ENCODE peak calls at places on chromosomes 4 and X, in seven cellular contexts. W, F, X, E, S, D and B are unnamed samples.

GRCh38 chrX:13990126-13990525 is 39.6 kb downstream of the GEMIN8 start:
- DNase-seq in W (no peak), F (no peak), X (no peak), E (no peak), S (no peak), D (no peak), B (no peak)

GRCh38 chr4:15682790-15683495 is 1.3 kb downstream of the FAM200B start:
- DNase-seq in W (no peak), F (no peak), X (no peak), E (no peak), S (peak; percentile 17), D (no peak), B (no peak)

GRCh38 chr4:10346023-10346422 is 111.2 kb downstream of the ZNF518B start:
- DNase-seq in W (no peak), F (no peak), X (no peak), E (no peak), S (peak; percentile 1), D (no peak), B (no peak)

GRCh38 chr4:179867300-179867878 is 2375.8 kb upstream of the TENM3 start:
- DNase-seq in W (peak; percentile 84), F (peak; percentile 70), X (peak; percentile 55), E (no peak), S (peak; percentile 57), D (no peak), B (no peak)

GRCh38 chr4:102780476-102781144 is 19.8 kb upstream of the MANBA start:
- DNase-seq in W (no peak), F (peak; percentile 29), X (no peak), E (no peak), S (peak; percentile 62), D (no peak), B (no peak)

GRCh38 chr4:108141213-108142045 is 27.3 kb downstream of the LEF1 start:
- DNase-seq in W (no peak), F (no peak), X (no peak), E (no peak), S (no peak), D (no peak), B (no peak)

GRCh38 chr4:155376387-155377268 is at the start of gene MAP9:
- DNase-seq in W (peak; percentile 99), F (peak; percentile 95), X (peak; percentile 81), E (peak; percentile 94), S (peak; percentile 93), D (peak; percentile 83), B (peak; percentile 96)

GRCh38 chrX:54182864-54183613 is at the start of gene FAM120C:
- DNase-seq in W (peak; percentile 80), F (peak; percentile 75), X (peak; percentile 69), E (peak; percentile 78), S (peak; percentile 64), D (peak; percentile 56), B (peak; percentile 58)

GRCh38 chr4:8324640-8325239 is 55.2 kb downstream of the HTRA3 start:
- DNase-seq in W (no peak), F (no peak), X (no peak), E (no peak), S (peak; percentile 25), D (no peak), B (no peak)

GRCh38 chrX:56800801-56801200 is 71.8 kb downstream of the NBDY start:
- DNase-seq in W (no peak), F (no peak), X (no peak), E (no peak), S (no peak), D (peak; percentile 63), B (peak; percentile 31)

GRCh38 chr4:128386761-128387599 is 99.4 kb upstream of the PGRMC2 start:
- DNase-seq in W (no peak), F (peak; percentile 99), X (peak; percentile 67), E (peak; percentile 93), S (peak; percentile 97), D (no peak), B (no peak)

GRCh38 chr4:152499322-152499721 is 36.6 kb downstream of the FBXW7 start:
- DNase-seq in W (no peak), F (no peak), X (no peak), E (no peak), S (no peak), D (no peak), B (no peak)

GRCh38 chr4:33421887-33422286 is 2701.7 kb downstream of the PCDH7 start:
- DNase-seq in W (no peak), F (no peak), X (no peak), E (no peak), S (no peak), D (no peak), B (no peak)

GRCh38 chr4:173782660-173783059 is 252.6 kb upstream of the HAND2 start:
- DNase-seq in W (no peak), F (no peak), X (no peak), E (no peak), S (no peak), D (no peak), B (no peak)

GRCh38 chr4:173504181-173504503 is 25.9 kb downstream of the HAND2 start:
- DNase-seq in W (no peak), F (no peak), X (no peak), E (peak; percentile 65), S (no peak), D (no peak), B (no peak)

GRCh38 chr4:6727081-6727942 is 11.3 kb downstream of the BLOC1S4 start:
- DNase-seq in W (peak; percentile 86), F (no peak), X (no peak), E (no peak), S (no peak), D (no peak), B (no peak)
- H3K4me3 ChIP-seq in W (peak overlapping the region; percentile 21), F (no peak overlapping the region), X (no peak overlapping the region), E (peak overlapping the region; percentile 12), S (no peak overlapping the region), D (no peak overlapping the region), B (no peak overlapping the region)

DNA sequence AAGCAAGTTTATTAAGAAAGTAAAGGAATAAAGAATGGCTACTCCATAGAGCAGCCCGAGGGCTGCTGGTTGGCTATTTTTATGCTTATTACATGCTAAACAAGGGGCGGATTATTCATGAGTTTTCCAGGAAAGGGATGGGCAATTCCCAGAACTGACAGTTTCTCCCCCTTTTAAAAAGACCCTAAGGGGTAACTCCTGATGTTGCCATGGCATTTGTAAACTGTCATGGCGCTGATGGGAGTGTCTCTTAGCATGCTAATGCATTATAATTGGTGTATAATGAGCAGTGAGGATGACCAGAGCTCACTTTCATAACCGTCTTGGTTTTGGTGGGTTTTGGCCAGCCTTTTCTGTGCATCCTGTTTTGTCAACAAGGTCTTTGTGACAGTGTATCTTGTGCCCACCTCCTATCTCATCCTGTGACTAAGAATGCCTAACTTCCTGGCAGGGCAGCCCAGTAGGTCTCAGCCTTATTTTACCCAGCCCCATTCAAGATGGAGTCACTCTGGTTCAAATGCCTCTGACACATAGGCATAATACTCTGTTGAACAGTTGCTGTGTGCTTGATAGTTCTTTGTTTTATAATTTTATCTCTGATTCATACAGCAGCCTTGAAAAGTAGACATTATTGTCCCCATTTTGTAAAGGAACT is 25.8 kb downstream of the GAB1 start:
- DNase-seq in W (no peak), F (no peak), X (no peak), E (no peak), S (no peak), D (no peak), B (no peak)
- H3K4me1 ChIP-seq in W (no peaks in the 10 kb centered on the region), F (peaks cover 13% of the 10 kb centered on the region), X (peaks cover 7% of the 10 kb centered on the region), E (peaks cover 71% of the 10 kb centered on the region), S (peaks cover 9% of the 10 kb centered on the region), D (peaks cover 9% of the 10 kb centered on the region), B (no peaks in the 10 kb centered on the region)

GRCh38 chr4:104420766-104421165 is 73.9 kb downstream of the CXXC4 start:
- DNase-seq in W (peak; percentile 67), F (peak; percentile 24), X (no peak), E (no peak), S (no peak), D (no peak), B (no peak)

GRCh38 chr4:104421576-104421975 is 73.1 kb downstream of the CXXC4 start:
- DNase-seq in W (no peak), F (no peak), X (no peak), E (no peak), S (no peak), D (no peak), B (no peak)

GRCh38 chr4:104424368-104424921 is 70.2 kb downstream of the CXXC4 start:
- DNase-seq in W (peak; percentile 16), F (peak; percentile 6), X (no peak), E (no peak), S (no peak), D (no peak), B (no peak)

GRCh38 chr4:104425948-104426347 is 68.7 kb downstream of the CXXC4 start:
- DNase-seq in W (peak; percentile 13), F (no peak), X (no peak), E (no peak), S (no peak), D (no peak), B (no peak)

DNA sequence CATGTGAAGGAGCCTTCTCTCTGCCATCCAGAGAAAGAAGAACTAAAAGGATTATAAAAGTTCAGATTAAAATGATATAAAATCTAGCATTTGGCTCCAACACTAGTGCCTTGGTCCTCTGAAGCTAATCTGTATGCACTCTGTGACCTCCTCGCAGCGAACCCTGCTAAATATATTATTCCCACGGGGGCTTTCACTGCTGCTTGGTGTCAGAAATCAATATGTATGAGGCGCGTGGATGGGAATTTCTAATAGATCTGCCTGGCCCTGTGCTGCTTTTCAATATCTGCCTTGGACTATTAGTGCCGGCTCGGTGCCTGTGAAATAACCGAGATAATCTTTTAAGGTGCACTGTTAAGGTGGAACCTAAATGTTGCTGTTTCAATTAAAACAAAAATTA is 69.7 kb downstream of the CXXC4 start:
- DNase-seq in W (no peak), F (no peak), X (no peak), E (no peak), S (no peak), D (no peak), B (no peak)
- H3K4me3 ChIP-seq in W (peak overlapping the region; percentile 29), F (no peak overlapping the region), X (peak overlapping the region; percentile 42), E (peak overlapping the region; percentile 49), S (no peak overlapping the region), D (no peak overlapping the region), B (no peak overlapping the region)

GRCh38 chr4:184401397-184402171 is 72.8 kb downstream of the IRF2 start:
- DNase-seq in W (peak; percentile 85), F (no peak), X (no peak), E (no peak), S (no peak), D (no peak), B (no peak)

GRCh38 chr4:184402239-184402638 is 72.1 kb downstream of the IRF2 start:
- DNase-seq in W (peak; percentile 46), F (no peak), X (no peak), E (no peak), S (no peak), D (no peak), B (no peak)

GRCh38 chr4:184404047-184404446 is 70.3 kb downstream of the IRF2 start:
- DNase-seq in W (no peak), F (no peak), X (no peak), E (no peak), S (no peak), D (no peak), B (no peak)

GRCh38 chr4:184402740-184403383 is 71.5 kb downstream of the IRF2 start:
- DNase-seq in W (no peak), F (no peak), X (no peak), E (no peak), S (no peak), D (no peak), B (no peak)

DNA sequence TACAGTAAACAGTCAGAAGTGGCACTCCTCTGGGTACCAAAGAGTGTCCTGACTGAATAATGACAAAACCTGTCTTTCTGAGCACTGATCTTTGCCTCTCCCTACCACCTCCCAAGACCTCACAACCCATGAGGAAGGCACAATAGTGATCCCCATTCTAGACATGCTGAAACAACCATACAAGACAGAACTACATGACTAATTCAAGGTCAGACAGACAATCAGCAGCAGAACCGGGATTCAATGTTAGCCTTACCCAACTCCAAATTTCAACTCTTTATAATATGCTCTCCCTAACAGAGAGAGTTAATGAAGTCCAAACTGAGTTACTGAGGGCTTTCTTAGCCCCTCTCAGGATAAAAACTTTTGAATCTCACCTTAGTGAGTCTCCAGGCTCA is 71.0 kb downstream of the IRF2 start:
- DNase-seq in W (no peak), F (no peak), X (no peak), E (no peak), S (peak; percentile 11), D (no peak), B (no peak)
- H3K4me1 ChIP-seq in W (peaks cover 37% of the 10 kb centered on the region), F (peaks cover 16% of the 10 kb centered on the region), X (no peaks in the 10 kb centered on the region), E (peaks cover 72% of the 10 kb centered on the region), S (peaks cover 15% of the 10 kb centered on the region), D (no peaks in the 10 kb centered on the region), B (peaks cover 14% of the 10 kb centered on the region)